ENCODE peak calls at places on chromosomes 7 and 10, in four cellular contexts. One of them, this sample, is unnamed.
A peak's percentile ranks its signal among the peaks of the same experiment; 100 is the strongest.

GRCh38 chr7:39127058-39127457 is 149.3 kb downstream of the POU6F2 start:
- DNase-seq in anterior cingulate cortex: no peak
- DNase-seq in activated T-helper 1 cell treated with Interleukin-2 at 50 U/mL for 16 hours: no peak
- DNase-seq in tibial artery: no peak
- DNase-seq in this sample: no peak

GRCh38 chr7:96297873-96298272 is 24.0 kb downstream of the SLC25A13 start:
- DNase-seq in activated T-helper 1 cell treated with Interleukin-2 at 50 U/mL for 16 hours: no peak
- DNase-seq in tibial artery: no peak
- DNase-seq in anterior cingulate cortex: peak; percentile 52
- DNase-seq in this sample: no peak

GRCh38 chr10:130022501-130023299 is 58.6 kb upstream of the EBF3 start:
- DNase-seq in activated T-helper 1 cell treated with Interleukin-2 at 50 U/mL for 16 hours: no peak
- DNase-seq in anterior cingulate cortex: no peak
- DNase-seq in tibial artery: peak; percentile 37
- DNase-seq in this sample: no peak

GRCh38 chr7:80307251-80307856 is 172.7 kb downstream of the GNAI1 start:
- DNase-seq in tibial artery: no peak
- DNase-seq in activated T-helper 1 cell treated with Interleukin-2 at 50 U/mL for 16 hours: no peak
- DNase-seq in anterior cingulate cortex: no peak
- DNase-seq in this sample: no peak

GRCh38 chr7:151249034-151249731 is 689 bp upstream of the SMARCD3 start:
- DNase-seq in tibial artery: peak; percentile 92
- DNase-seq in activated T-helper 1 cell treated with Interleukin-2 at 50 U/mL for 16 hours: peak; percentile 19
- DNase-seq in anterior cingulate cortex: peak; percentile 52
- DNase-seq in this sample: peak; percentile 81

GRCh38 chr7:64308019-64308275 is 5.8 kb upstream of the ZNF736 start:
- DNase-seq in activated T-helper 1 cell treated with Interleukin-2 at 50 U/mL for 16 hours: no peak
- DNase-seq in anterior cingulate cortex: no peak
- DNase-seq in tibial artery: no peak
- DNase-seq in this sample: peak; percentile 57

GRCh38 chr7:36723951-36724664 is at the start of gene AOAH:
- DNase-seq in anterior cingulate cortex: no peak
- DNase-seq in tibial artery: no peak
- DNase-seq in activated T-helper 1 cell treated with Interleukin-2 at 50 U/mL for 16 hours: peak; percentile 47
- DNase-seq in this sample: peak; percentile 73

GRCh38 chr10:132138133-132138532 is 48.6 kb upstream of the DPYSL4 start:
- DNase-seq in activated T-helper 1 cell treated with Interleukin-2 at 50 U/mL for 16 hours: no peak
- DNase-seq in tibial artery: peak; percentile 46
- DNase-seq in anterior cingulate cortex: no peak
- DNase-seq in this sample: no peak

GRCh38 chr10:119301397-119301796 is 94.0 kb downstream of the GRK5 start:
- DNase-seq in tibial artery: no peak
- DNase-seq in activated T-helper 1 cell treated with Interleukin-2 at 50 U/mL for 16 hours: peak; percentile 54
- DNase-seq in anterior cingulate cortex: no peak
- DNase-seq in this sample: no peak

GRCh38 chr10:102645388-102645740 is 1.1 kb downstream of the TRIM8 start:
- DNase-seq in anterior cingulate cortex: peak; percentile 77
- DNase-seq in tibial artery: peak; percentile 88
- DNase-seq in activated T-helper 1 cell treated with Interleukin-2 at 50 U/mL for 16 hours: peak; percentile 27
- DNase-seq in this sample: peak; percentile 88

GRCh38 chr10:70880077-70880534 is 8.3 kb downstream of the PCBD1 start:
- DNase-seq in activated T-helper 1 cell treated with Interleukin-2 at 50 U/mL for 16 hours: peak; percentile 50
- DNase-seq in tibial artery: peak; percentile 80
- DNase-seq in anterior cingulate cortex: peak; percentile 53
- DNase-seq in this sample: peak; percentile 87

GRCh38 chr10:72802291-72803118 is 91.0 kb upstream of the OIT3 start:
- DNase-seq in anterior cingulate cortex: no peak
- DNase-seq in activated T-helper 1 cell treated with Interleukin-2 at 50 U/mL for 16 hours: no peak
- DNase-seq in tibial artery: no peak
- DNase-seq in this sample: no peak

GRCh38 chr10:103145046-103145445 is 48.0 kb downstream of the NT5C2 start:
- DNase-seq in activated T-helper 1 cell treated with Interleukin-2 at 50 U/mL for 16 hours: no peak
- DNase-seq in anterior cingulate cortex: no peak
- DNase-seq in tibial artery: no peak
- DNase-seq in this sample: no peak

GRCh38 chr7:27784399-27785053 is 44.6 kb downstream of the TAX1BP1 start:
- DNase-seq in tibial artery: no peak
- DNase-seq in anterior cingulate cortex: no peak
- DNase-seq in activated T-helper 1 cell treated with Interleukin-2 at 50 U/mL for 16 hours: no peak
- DNase-seq in this sample: no peak

GRCh38 chr7:16356241-16356958 is 64.9 kb downstream of the CRPPA start:
- DNase-seq in anterior cingulate cortex: no peak
- DNase-seq in activated T-helper 1 cell treated with Interleukin-2 at 50 U/mL for 16 hours: no peak
- DNase-seq in tibial artery: no peak
- DNase-seq in this sample: no peak

GRCh38 chr10:59155556-59155955 is 20.9 kb upstream of the PHYHIPL start:
- DNase-seq in anterior cingulate cortex: no peak
- DNase-seq in activated T-helper 1 cell treated with Interleukin-2 at 50 U/mL for 16 hours: no peak
- DNase-seq in tibial artery: no peak
- DNase-seq in this sample: no peak

GRCh38 chr7:143250199-143250598 is 13.0 kb upstream of the GSTK1 start:
- DNase-seq in anterior cingulate cortex: no peak
- DNase-seq in tibial artery: no peak
- DNase-seq in activated T-helper 1 cell treated with Interleukin-2 at 50 U/mL for 16 hours: no peak
- DNase-seq in this sample: no peak

GRCh38 chr7:155962191-155962967 is 150.1 kb upstream of the SHH start:
- DNase-seq in tibial artery: no peak
- DNase-seq in anterior cingulate cortex: no peak
- DNase-seq in activated T-helper 1 cell treated with Interleukin-2 at 50 U/mL for 16 hours: no peak
- DNase-seq in this sample: peak; percentile 28

GRCh38 chr7:98870071-98870651 is 347 bp upstream of the TMEM130 start:
- DNase-seq in activated T-helper 1 cell treated with Interleukin-2 at 50 U/mL for 16 hours: peak; percentile 38
- DNase-seq in anterior cingulate cortex: peak; percentile 64
- DNase-seq in tibial artery: peak; percentile 91
- DNase-seq in this sample: no peak

GRCh38 chr10:47035447-47036337 is 124.5 kb downstream of the PTPN20 start:
- DNase-seq in tibial artery: peak; percentile 39
- DNase-seq in activated T-helper 1 cell treated with Interleukin-2 at 50 U/mL for 16 hours: no peak
- DNase-seq in anterior cingulate cortex: no peak
- DNase-seq in this sample: no peak

GRCh38 chr7:96219382-96220130 is 102.3 kb downstream of the SLC25A13 start:
- DNase-seq in activated T-helper 1 cell treated with Interleukin-2 at 50 U/mL for 16 hours: no peak
- DNase-seq in tibial artery: no peak
- DNase-seq in anterior cingulate cortex: no peak
- DNase-seq in this sample: no peak

GRCh38 chr7:3028071-3028766 is 15.4 kb downstream of the CARD11 start:
- DNase-seq in anterior cingulate cortex: peak; percentile 13
- DNase-seq in tibial artery: peak; percentile 82
- DNase-seq in activated T-helper 1 cell treated with Interleukin-2 at 50 U/mL for 16 hours: peak; percentile 4
- DNase-seq in this sample: peak; percentile 58

GRCh38 chr7:48454750-48455192 is 283.5 kb downstream of the ABCA13 start:
- DNase-seq in anterior cingulate cortex: no peak
- DNase-seq in activated T-helper 1 cell treated with Interleukin-2 at 50 U/mL for 16 hours: no peak
- DNase-seq in tibial artery: no peak
- DNase-seq in this sample: no peak

GRCh38 chr10:3828404-3829192 is 43.6 kb upstream of the KLF6 start:
- DNase-seq in tibial artery: no peak
- DNase-seq in activated T-helper 1 cell treated with Interleukin-2 at 50 U/mL for 16 hours: no peak
- DNase-seq in anterior cingulate cortex: no peak
- DNase-seq in this sample: no peak

This sample was measured in right atrium auricular region.